ENCODE peak calls at places on chromosomes 6 and 20, in seven cellular contexts. C is T-cell; G is astrocyte; J is uterus; P is fibroblast of mammary gland; Z is CD8-positive, alpha-beta memory T cell; H is erythroblast. S is an unnamed sample.

GRCh38 chr20:57877995-57878394 is 168.2 kb upstream of the PMEPA1 start:
- DNase-seq in C (no peak), G (no peak), J (no peak), P (no peak), Z (no peak), H (no peak), S (no peak)

GRCh38 chr6:3489032-3489757 is 32.3 kb upstream of the SLC22A23 start:
- DNase-seq in C (no peak), G (peak), J (no peak), P (peak), Z (no peak), H (no peak), S (no peak)

GRCh38 chr6:135018961-135019360 is 35.7 kb downstream of the HBS1L start:
- DNase-seq in C (no peak), G (no peak), J (no peak), P (no peak), Z (no peak), H (no peak), S (no peak)

GRCh38 chr6:126195625-126196236 is 144.2 kb upstream of the CENPW start:
- DNase-seq in C (no peak), G (no peak), J (no peak), P (no peak), Z (no peak), H (peak), S (no peak)

GRCh38 chr6:56932891-56933473 is 21.9 kb upstream of the BEND6 start:
- DNase-seq in C (no peak), G (no peak), J (no peak), P (no peak), Z (no peak), H (no peak), S (no peak)

GRCh38 chr6:42388046-42388445 is 63.7 kb downstream of the TRERF1 start:
- DNase-seq in C (no peak), G (no peak), J (no peak), P (no peak), Z (no peak), H (no peak), S (no peak)

GRCh38 chr6:109925060-109925459 is 53.1 kb upstream of the GPR6 start:
- DNase-seq in C (no peak), G (no peak), J (no peak), P (peak), Z (no peak), H (no peak), S (no peak)

GRCh38 chr6:88166493-88166900 is 350 bp upstream of the CNR1 start:
- DNase-seq in C (no peak), G (no peak), J (no peak), P (peak), Z (no peak), H (no peak), S (no peak)

GRCh38 chr20:32894711-32895355 is 36.1 kb downstream of the EFCAB8 start:
- DNase-seq in C (no peak), G (no peak), J (no peak), P (no peak), Z (no peak), H (no peak), S (no peak)

GRCh38 chr6:134956032-134956431 is 6.1 kb upstream of the ALDH8A1 start:
- DNase-seq in C (no peak), G (no peak), J (no peak), P (no peak), Z (no peak), H (no peak), S (no peak)

GRCh38 chr6:168871535-168872106 is 382.0 kb downstream of the THBS2 start:
- DNase-seq in C (no peak), G (no peak), J (no peak), P (no peak), Z (no peak), H (no peak), S (no peak)

GRCh38 chr20:52193886-52194545 is 2.4 kb upstream of the ZFP64 start:
- DNase-seq in C (no peak), G (no peak), J (no peak), P (no peak), Z (no peak), H (no peak), S (peak)

GRCh38 chr6:34671801-34672656 is 24.5 kb downstream of the ILRUN start:
- DNase-seq in C (peak), G (no peak), J (no peak), P (peak), Z (peak), H (peak), S (no peak)